ENCODE peak calls at places on chromosomes 16 and 17, in five cellular contexts. M is GM12892, W is stomach, B is sigmoid colon, S is HCT116. P is an unnamed sample.

GRCh38 chr16:52254753-52255152 is 292.2 kb downstream of the TOX3 start:
- DNase-seq in M (no peak), W (no peak), B (no peak), S (no peak), P (no peak)

GRCh38 chr17:34980681-34981537 is 597 bp downstream of the LIG3 start:
- DNase-seq in M (peak), W (peak), B (peak), S (peak), P (no peak)

GRCh38 chr17:17587614-17588336 is 3.7 kb downstream of the PEMT start:
- DNase-seq in M (no peak), W (no peak), B (no peak), S (no peak), P (no peak)

GRCh38 chr16:16032271-16032979 is 83.0 kb downstream of the ABCC1 start:
- DNase-seq in M (no peak), W (no peak), B (no peak), S (no peak), P (no peak)

GRCh38 chr17:72702998-72703397 is 389.5 kb downstream of the SLC39A11 start:
- DNase-seq in M (no peak), W (no peak), B (no peak), S (no peak), P (no peak)

GRCh38 chr17:68595496-68595895 is 5.7 kb downstream of the FAM20A start:
- DNase-seq in M (no peak), W (no peak), B (no peak), S (no peak), P (no peak)

GRCh38 chr17:41705271-41705991 is 6.7 kb upstream of the GAST start:
- DNase-seq in M (no peak), W (no peak), B (no peak), S (no peak), P (no peak)

GRCh38 chr17:9195961-9196668 is 174.8 kb downstream of the NTN1 start:
- DNase-seq in M (no peak), W (no peak), B (no peak), S (no peak), P (no peak)

GRCh38 chr16:674214-674881 is 1.1 kb upstream of the RHBDL1 start:
- DNase-seq in M (no peak), W (no peak), B (no peak), S (no peak), P (no peak)

GRCh38 chr17:76993636-76994035 is 125.4 kb downstream of the MGAT5B start:
- DNase-seq in M (no peak), W (no peak), B (no peak), S (no peak), P (no peak)

GRCh38 chr16:70738083-70738977 is 52.5 kb upstream of the MTSS2 start:
- DNase-seq in M (peak), W (peak), B (peak), S (no peak), P (no peak)

GRCh38 chr17:43908111-43908721 is 880 bp upstream of the MPP2 start:
- DNase-seq in M (no peak), W (peak), B (peak), S (peak), P (no peak)

GRCh38 chr17:50055055-50055425 is 870 bp upstream of the ITGA3 start:
- DNase-seq in M (no peak), W (peak), B (no peak), S (peak), P (no peak)

GRCh38 chr16:30884760-30885159 is 9.1 kb downstream of the BCL7C start:
- DNase-seq in M (no peak), W (no peak), B (no peak), S (no peak), P (no peak)

GRCh38 chr17:17466511-17466910 is 10.3 kb upstream of the MED9 start:
- DNase-seq in M (no peak), W (no peak), B (no peak), S (no peak), P (no peak)

GRCh38 chr17:1078062-1078711 is 81.3 kb downstream of the TIMM22 start:
- DNase-seq in M (no peak), W (no peak), B (no peak), S (no peak), P (no peak)

GRCh38 chr16:49638696-49639629 is 216.9 kb downstream of the ZNF423 start:
- DNase-seq in M (no peak), W (no peak), B (no peak), S (no peak), P (no peak)

GRCh38 chr16:81798311-81799137 is 19.4 kb downstream of the PLCG2 start:
- DNase-seq in M (peak), W (no peak), B (no peak), S (no peak), P (no peak)

GRCh38 chr17:11459780-11460426 is 138.4 kb upstream of the DNAH9 start:
- DNase-seq in M (no peak), W (no peak), B (no peak), S (no peak), P (no peak)

GRCh38 chr17:35557353-35557752 is 3.3 kb downstream of the SLFN14 start:
- DNase-seq in M (no peak), W (no peak), B (no peak), S (no peak), P (no peak)

GRCh38 chr17:979539-980405 is at the start of gene NXN:
- DNase-seq in M (peak), W (peak), B (peak), S (no peak), P (no peak)

GRCh38 chr16:77599793-77600415 is 122.4 kb upstream of the NUDT7 start:
- DNase-seq in M (no peak), W (no peak), B (no peak), S (peak), P (no peak)

GRCh38 chr16:21026846-21027245 is 123.8 kb downstream of the DNAH3 start:
- DNase-seq in M (no peak), W (no peak), B (no peak), S (no peak), P (no peak)

GRCh38 chr16:66508261-66508913 is 41.5 kb downstream of the TK2 start:
- DNase-seq in M (no peak), W (peak), B (peak), S (no peak), P (no peak)

GRCh38 chr16:66286527-66286926 is 80.0 kb upstream of the CDH5 start:
- DNase-seq in M (no peak), W (no peak), B (peak), S (no peak), P (no peak)

GRCh38 chr16:76246587-76246986 is 30.6 kb upstream of the CNTNAP4 start:
- DNase-seq in M (no peak), W (no peak), B (no peak), S (no peak), P (no peak)

GRCh38 chr16:68365167-68365817 is 54.5 kb downstream of the PRMT7 start:
- DNase-seq in M (no peak), W (no peak), B (no peak), S (no peak), P (no peak)
- TF ChIP-seq POLR2AphosphoS5 in M (no peak), W (no peak), B (no peak), S (no peak), P (no peak)

DNA sequence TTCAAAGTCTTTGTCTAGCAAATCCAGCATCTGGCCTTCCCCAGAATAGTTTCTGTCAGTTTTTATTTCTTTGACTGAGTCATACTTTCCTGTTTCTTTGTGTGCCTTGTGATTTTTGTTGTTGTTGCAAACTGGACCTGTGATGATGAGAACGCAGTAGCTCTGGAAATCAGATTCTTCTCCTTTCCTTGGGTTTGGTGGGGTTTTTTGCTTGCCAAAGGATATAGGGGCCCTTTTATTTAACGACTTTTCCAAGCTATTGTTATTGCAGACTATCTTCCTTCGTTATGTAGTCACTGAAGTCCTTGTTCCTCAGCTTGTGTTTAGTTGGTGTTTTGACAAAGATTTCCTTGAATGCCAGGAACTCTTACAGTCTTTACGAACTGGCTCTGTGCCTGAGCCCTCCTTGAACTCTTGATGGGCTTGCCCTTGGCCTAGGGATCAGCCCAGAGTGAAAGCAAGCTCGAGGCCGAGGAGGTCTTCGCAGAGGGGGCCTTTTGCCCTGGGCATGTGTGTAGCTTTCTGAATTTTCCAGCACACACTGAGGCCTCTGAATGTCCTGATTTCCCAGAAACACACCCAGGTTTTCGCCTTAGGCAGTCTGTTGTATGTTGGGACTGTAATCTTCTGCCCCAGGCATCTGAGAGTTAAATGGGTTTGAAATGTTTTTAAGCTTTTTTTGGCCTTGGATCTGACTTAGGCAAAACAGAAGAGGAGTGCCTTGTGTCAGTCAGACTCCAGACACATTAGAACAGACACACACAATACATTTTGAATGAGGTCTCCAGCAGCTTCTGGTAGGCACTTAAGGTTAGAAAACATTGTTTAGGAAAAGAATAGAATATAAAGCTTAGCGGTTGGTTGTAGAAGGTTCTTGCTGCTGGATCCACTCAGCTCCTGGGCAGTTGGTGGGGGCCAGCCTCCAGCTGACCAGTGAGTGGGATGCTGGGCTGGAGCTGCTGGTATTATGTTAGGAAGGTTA is 17.0 kb downstream of the FOXK2 start:
- DNase-seq in M (no peak), W (peak), B (peak), S (no peak), P (no peak)
- TF ChIP-seq POLR2AphosphoS5 in M (no peak), W (peak), B (peak), S (no peak), P (no peak)

GRCh38 chr16:86497551-86498021 is 12.7 kb upstream of the FOXF1 start:
- DNase-seq in M (no peak), W (no peak), B (peak), S (no peak), P (no peak)
- TF ChIP-seq POLR2AphosphoS5 in M (no peak), W (no peak), B (no peak), S (no peak), P (no peak)

GRCh38 chr16:3101841-3102470 is 2.9 kb upstream of the ZSCAN10 start:
- DNase-seq in M (no peak), W (no peak), B (no peak), S (no peak), P (no peak)

GRCh38 chr16:3099395-3099731 is 269 bp upstream of the ZSCAN10 start:
- DNase-seq in M (no peak), W (no peak), B (no peak), S (no peak), P (no peak)

GRCh38 chr16:3098459-3099394 is at the start of gene ZSCAN10:
- DNase-seq in M (no peak), W (no peak), B (no peak), S (no peak), P (no peak)

GRCh38 chr16:3101018-3101840 is 2.1 kb upstream of the ZSCAN10 start:
- DNase-seq in M (no peak), W (no peak), B (no peak), S (no peak), P (no peak)

DNA sequence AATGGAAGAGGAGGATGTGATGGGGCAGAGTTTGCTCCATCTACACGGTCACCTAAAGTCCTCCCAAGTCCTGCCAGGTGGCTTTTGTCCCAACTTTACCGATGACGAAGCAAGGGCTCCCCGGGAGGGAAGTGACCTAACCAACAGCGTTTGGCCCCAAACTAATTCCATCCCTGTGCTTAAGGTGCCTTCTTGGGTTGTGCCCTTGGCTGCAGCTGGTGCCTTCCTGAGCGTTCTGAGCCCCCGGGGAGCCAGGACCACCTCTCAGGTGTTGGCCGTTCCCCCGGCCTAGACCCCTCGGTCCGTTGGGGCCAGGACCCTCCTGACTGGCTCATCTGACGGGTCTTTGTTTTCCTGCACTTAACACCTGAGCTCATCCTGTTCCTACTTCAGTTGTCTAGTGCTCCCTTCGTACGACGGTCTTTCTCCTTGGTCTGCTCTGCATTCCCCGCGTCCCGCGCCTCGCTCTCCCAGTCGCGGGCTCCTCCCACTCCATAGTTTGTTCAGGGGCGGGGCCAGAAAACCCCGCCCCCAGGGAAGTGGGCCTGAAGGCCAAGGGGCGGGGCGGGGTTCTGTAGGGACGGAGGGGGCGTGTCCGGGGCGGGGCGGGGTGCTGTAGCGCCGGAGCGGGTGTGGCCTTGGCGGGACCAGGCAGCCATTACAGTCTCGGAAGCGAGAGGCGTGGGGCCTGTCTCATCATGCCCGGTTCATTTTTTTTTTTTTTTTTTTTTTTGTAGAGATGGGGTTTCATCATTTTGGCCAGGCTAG is 822 bp upstream of the ZSCAN10 start:
- DNase-seq in M (peak), W (peak), B (peak), S (peak), P (no peak)
- TF ChIP-seq POLR2AphosphoS5 in M (no peak), W (no peak), B (no peak), S (peak), P (no peak)

GRCh38 chr17:65564793-65565192 is 3.3 kb upstream of the AXIN2 start:
- DNase-seq in M (no peak), W (peak), B (peak), S (no peak), P (no peak)
- TF ChIP-seq POLR2AphosphoS5 in M (no peak), W (peak), B (no peak), S (no peak), P (no peak)

GRCh38 chr17:27766438-27766837 is 33.9 kb downstream of the NOS2 start:
- DNase-seq in M (no peak), W (no peak), B (no peak), S (no peak), P (no peak)

GRCh38 chr17:27776882-27777624 is 23.3 kb downstream of the NOS2 start:
- DNase-seq in M (no peak), W (no peak), B (no peak), S (no peak), P (no peak)

GRCh38 chr17:27770877-27771276 is 29.5 kb downstream of the NOS2 start:
- DNase-seq in M (no peak), W (no peak), B (no peak), S (no peak), P (no peak)

GRCh38 chr17:27768858-27769410 is 31.4 kb downstream of the NOS2 start:
- DNase-seq in M (no peak), W (no peak), B (no peak), S (no peak), P (no peak)

GRCh38 chr17:27771576-27771975 is 28.8 kb downstream of the NOS2 start:
- DNase-seq in M (no peak), W (no peak), B (no peak), S (no peak), P (no peak)
- TF ChIP-seq POLR2AphosphoS5 in M (no peak), W (no peak), B (no peak), S (no peak), P (no peak)

DNA sequence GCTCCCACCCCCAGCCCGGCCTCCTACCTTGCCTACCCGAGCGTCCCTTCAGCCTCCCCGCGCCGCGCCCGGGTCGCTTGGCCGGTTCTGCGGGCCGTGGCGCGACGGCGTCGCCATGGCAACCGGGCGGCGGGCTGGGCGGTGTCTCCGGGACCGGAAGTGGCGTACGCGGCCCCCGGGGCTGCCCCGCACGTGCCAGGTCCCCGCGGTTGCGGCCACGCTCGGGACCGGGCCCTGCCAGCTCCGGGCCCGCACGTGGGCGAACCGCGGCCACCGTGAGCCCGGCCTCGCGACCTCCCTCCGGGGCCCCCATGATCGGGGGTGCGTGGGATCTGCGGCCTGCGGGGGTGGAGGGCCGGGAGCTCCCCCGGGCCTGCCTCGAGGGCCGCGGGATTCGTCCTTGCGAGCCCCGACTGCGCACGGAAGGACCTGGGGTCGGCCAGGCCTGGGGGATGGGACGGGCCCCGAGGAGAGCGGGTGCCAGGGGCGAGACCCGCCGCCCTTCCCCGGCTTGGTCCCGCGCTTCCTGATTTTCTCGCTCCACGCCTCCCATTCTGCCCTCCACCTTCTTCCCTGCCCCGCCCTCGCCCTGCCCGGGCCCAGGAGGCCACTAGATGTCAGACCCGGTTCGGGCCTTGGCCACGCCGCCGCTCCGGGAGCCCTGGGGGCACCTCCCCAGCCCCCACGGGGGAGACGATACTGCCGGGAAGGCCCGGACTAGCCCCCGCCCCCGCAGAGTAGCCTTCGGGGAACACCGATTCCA is at the start of gene CYB561:
- DNase-seq in M (peak), W (peak), B (peak), S (peak), P (no peak)
- TF ChIP-seq POLR2AphosphoS5 in M (no peak), W (peak), B (no peak), S (peak), P (no peak)

GRCh38 chr16:74168445-74168844 is 128.2 kb upstream of the PSMD7 start:
- DNase-seq in M (no peak), W (no peak), B (no peak), S (no peak), P (no peak)

DNA sequence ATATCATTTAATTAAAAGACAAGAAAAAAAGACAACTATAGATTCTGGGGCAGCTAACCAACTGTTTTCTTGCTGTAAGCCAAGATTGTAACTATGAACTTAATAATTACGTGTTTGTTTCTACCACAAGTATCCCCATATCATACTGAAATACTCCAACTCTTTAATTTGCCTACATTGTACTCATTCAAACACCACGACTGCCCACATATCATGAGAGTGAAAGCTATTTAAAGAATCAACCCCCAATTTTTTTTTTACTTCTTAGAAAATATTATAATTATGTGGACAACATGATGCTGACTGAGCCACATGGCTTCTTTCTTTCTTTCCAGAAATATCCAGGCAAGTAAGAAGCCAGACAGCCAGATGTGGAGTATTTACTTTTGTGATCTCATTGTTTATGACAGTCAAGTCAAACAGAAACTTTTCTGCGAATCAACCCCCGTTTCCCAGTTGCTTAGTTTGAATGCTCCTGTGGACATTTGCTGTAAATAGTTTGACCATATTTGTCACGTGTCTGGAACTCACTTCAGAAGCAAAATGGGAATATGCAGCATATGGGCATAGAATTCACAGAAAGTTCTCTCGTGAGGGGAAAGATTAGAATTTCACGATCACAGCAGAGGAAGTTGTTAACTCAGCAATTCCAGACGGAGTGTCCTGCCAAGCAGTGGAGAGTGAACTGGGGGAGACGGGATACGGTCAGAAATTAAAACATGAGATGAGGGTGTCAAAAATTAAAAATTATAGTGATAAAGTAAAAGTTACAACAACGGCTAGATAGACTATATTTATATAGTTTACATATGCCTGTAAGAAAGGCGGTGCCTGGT is 126.7 kb upstream of the PSMD7 start:
- DNase-seq in M (no peak), W (no peak), B (no peak), S (no peak), P (no peak)
- TF ChIP-seq POLR2AphosphoS5 in M (no peak), W (peak), B (no peak), S (no peak), P (no peak)

GRCh38 chr17:22102177-22102576 is 409.9 kb downstream of the KCNJ18 start:
- DNase-seq in M (no peak), W (no peak), B (no peak), S (no peak), P (no peak)
- TF ChIP-seq POLR2AphosphoS5 in M (no peak), W (no peak), B (no peak), S (no peak), P (no peak)

P was measured in Panc1.